ENCODE peak calls at places on chromosomes 6 and 20, in nine cellular contexts. G is AG20443; Q is stimulated activated CD8-positive, alpha-beta memory T cell treated with anti-CD3 and anti-CD28 coated beads, Interleukin-15, amount 100 ng/mL, for 24 hours; O is iPS-NIHi11; S is HEK293T; X is NCI-H774; K is COR-L47; D is EL; N is RPMI7951. V is an unnamed sample.

GRCh38 chr6:33761922-33762629 is 15.4 kb upstream of the IP6K3 start:
- DNase-seq in K (no peak), D (peak), G (peak), S (peak), N (peak), O (no peak), X (peak), Q (no peak), V (no peak)

GRCh38 chr6:100267721-100268123 is 197.0 kb downstream of the SIM1 start:
- DNase-seq in X (no peak), G (peak), K (no peak), O (no peak), N (peak), S (no peak), Q (no peak), D (peak), V (no peak)

GRCh38 chr6:25503686-25504085 is 148.3 kb upstream of the SCGN start:
- DNase-seq in Q (no peak), S (no peak), K (no peak), D (no peak), N (no peak), X (no peak), G (no peak), O (no peak), V (no peak)

GRCh38 chr20:62691485-62691884 is 17.2 kb upstream of the NTSR1 start:
- DNase-seq in Q (no peak), K (peak), G (no peak), O (no peak), N (peak), S (no peak), D (no peak), X (no peak), V (no peak)

GRCh38 chr6:34284563-34285545 is 36.0 kb upstream of the SMIM29 start:
- DNase-seq in Q (no peak), K (no peak), G (peak), X (no peak), S (no peak), N (no peak), D (peak), O (no peak), V (no peak)

GRCh38 chr20:17967595-17968365 is 814 bp downstream of the SNX5 start:
- DNase-seq in G (peak), N (peak), X (no peak), O (no peak), K (no peak), D (peak), S (no peak), Q (no peak), V (peak)

GRCh38 chr6:80182291-80182690 is 75.8 kb downstream of the BCKDHB start:
- DNase-seq in O (no peak), N (peak), Q (no peak), S (no peak), X (no peak), K (no peak), D (peak), G (no peak), V (no peak)

GRCh38 chr6:38187285-38187684 is 367.8 kb downstream of the ZFAND3 start:
- DNase-seq in N (no peak), X (no peak), O (no peak), S (no peak), D (no peak), K (no peak), G (no peak), Q (no peak), V (no peak)

GRCh38 chr20:46361386-46361785 is 45.0 kb downstream of the ELMO2 start:
- DNase-seq in Q (no peak), N (no peak), X (no peak), S (no peak), K (no peak), D (no peak), O (no peak), G (no peak), V (no peak)

GRCh38 chr6:101803146-101803545 is 409.6 kb downstream of the GRIK2 start:
- DNase-seq in N (peak), G (no peak), Q (no peak), O (no peak), X (no peak), K (no peak), D (peak), S (no peak), V (no peak)

GRCh38 chr6:33320315-33321181 is 3.0 kb upstream of the ZBTB22 start:
- DNase-seq in O (no peak), K (no peak), G (peak), X (no peak), S (no peak), N (peak), Q (no peak), D (peak), V (no peak)

GRCh38 chr20:13025181-13025580 is 16.4 kb downstream of the SPTLC3 start:
- DNase-seq in Q (no peak), X (no peak), S (no peak), D (no peak), K (no peak), G (no peak), O (no peak), N (no peak), V (no peak)

GRCh38 chr6:161418458-161418945 is 144.6 kb upstream of the AGPAT4 start:
- DNase-seq in G (peak), O (peak), N (peak), K (peak), S (peak), X (peak), D (peak), Q (no peak), V (no peak)

GRCh38 chr6:105482956-105483355 is 80.1 kb upstream of the PREP start:
- DNase-seq in G (no peak), N (no peak), O (no peak), X (no peak), S (no peak), D (no peak), K (no peak), Q (no peak), V (no peak)

GRCh38 chr6:53795254-53795701 is 473 bp downstream of the LRRC1 start:
- DNase-seq in S (no peak), X (peak), G (no peak), Q (no peak), O (no peak), K (no peak), D (peak), N (no peak), V (no peak)

GRCh38 chr6:51856508-51856907 is 230.9 kb downstream of the PKHD1 start:
- DNase-seq in G (no peak), X (no peak), K (no peak), D (no peak), N (no peak), S (no peak), O (no peak), Q (no peak), V (no peak)

GRCh38 chr20:24950128-24950835 is 1.2 kb downstream of the CST7 start:
- DNase-seq in S (no peak), G (no peak), K (no peak), O (no peak), X (no peak), N (no peak), D (no peak), Q (no peak), V (no peak)

GRCh38 chr20:312067-312466 is 13.3 kb upstream of the SOX12 start:
- DNase-seq in O (no peak), D (no peak), Q (no peak), X (no peak), S (no peak), G (no peak), N (no peak), K (no peak), V (no peak)

GRCh38 chr6:54525731-54526130 is 217.5 kb downstream of the TINAG start:
- DNase-seq in S (no peak), Q (no peak), N (peak), D (peak), O (no peak), X (no peak), K (no peak), G (no peak), V (no peak)

GRCh38 chr20:62501801-62502495 is 26.2 kb upstream of the GATA5 start:
- DNase-seq in G (no peak), N (peak), D (peak), O (no peak), X (no peak), K (no peak), Q (peak), S (no peak), V (no peak)

GRCh38 chr6:2870046-2870636 is 28.5 kb upstream of the SERPINB1 start:
- DNase-seq in X (no peak), Q (no peak), S (no peak), N (no peak), G (no peak), D (no peak), O (no peak), K (no peak), V (no peak)

GRCh38 chr6:167153523-167153959 is 4.2 kb downstream of the GPR31 start:
- DNase-seq in D (peak), N (peak), X (no peak), G (peak), O (no peak), K (no peak), Q (no peak), S (no peak), V (no peak)

GRCh38 chr6:127279815-127280214 is 13.2 kb downstream of the RNF146 start:
- DNase-seq in S (no peak), Q (no peak), X (no peak), K (no peak), D (no peak), O (no peak), N (no peak), G (no peak), V (no peak)

GRCh38 chr6:11282245-11282644 is 49.8 kb upstream of the NEDD9 start:
- DNase-seq in N (no peak), O (no peak), Q (no peak), X (no peak), K (no peak), G (no peak), S (no peak), D (no peak), V (no peak)

GRCh38 chr6:5950448-5950847 is 56.3 kb downstream of the NRN1 start:
- DNase-seq in K (no peak), S (peak), Q (no peak), N (peak), D (peak), G (peak), X (no peak), O (peak), V (no peak)

GRCh38 chr6:120005292-120005976 is 655.9 kb upstream of the MAN1A1 start:
- DNase-seq in G (no peak), S (peak), Q (no peak), K (no peak), D (peak), O (no peak), X (peak), N (peak), V (no peak)

GRCh38 chr6:110826236-110827129 is 11.2 kb upstream of the CDK19 start:
- DNase-seq in N (no peak), G (peak), X (no peak), D (peak), K (no peak), O (no peak), S (no peak), Q (no peak), V (no peak)

GRCh38 chr20:13105864-13106457 is 97.2 kb downstream of the SPTLC3 start:
- DNase-seq in K (peak), D (peak), X (no peak), O (no peak), G (peak), Q (no peak), S (peak), N (peak), V (no peak)

GRCh38 chr6:28648878-28649375 is 123.2 kb downstream of the GPX5 start:
- DNase-seq in D (peak), K (no peak), Q (no peak), S (no peak), N (no peak), O (peak), X (no peak), G (peak), V (no peak)

GRCh38 chr6:44269921-44270525 is at the start of gene TMEM151B:
- DNase-seq in K (peak), O (no peak), D (no peak), X (no peak), G (no peak), N (no peak), Q (no peak), S (no peak), V (no peak)

GRCh38 chr20:50569864-50570836 is 60.0 kb downstream of the PTPN1 start:
- DNase-seq in X (no peak), O (peak), G (no peak), K (no peak), S (no peak), Q (no peak), N (peak), D (peak), V (no peak)

V was measured in activated naive CD4-positive, alpha-beta T cell.